ENCODE peak calls at places on chromosomes 12 and 14, in four cellular contexts. One of them, this sample, is unnamed.

GRCh38 chr14:57889245-57889644 is 23.4 kb upstream of the SLC35F4 start:
- DNase-seq in stomach: peak; percentile 65
- DNase-seq in A673: peak; percentile 29
- DNase-seq in fibroblast of lung: peak; percentile 4
- DNase-seq in this sample: no peak

GRCh38 chr12:78185109-78185508 is 354.4 kb downstream of the NAV3 start:
- DNase-seq in fibroblast of lung: no peak
- DNase-seq in A673: no peak
- DNase-seq in stomach: no peak
- DNase-seq in this sample: no peak

GRCh38 chr12:48934312-48934706 is 9.0 kb upstream of the FKBP11 start:
- DNase-seq in fibroblast of lung: no peak
- DNase-seq in stomach: no peak
- DNase-seq in A673: peak; percentile 15
- DNase-seq in this sample: no peak

GRCh38 chr14:36515105-36515593 is 4.9 kb downstream of the NKX2-1 start:
- DNase-seq in fibroblast of lung: no peak
- DNase-seq in A673: no peak
- DNase-seq in stomach: no peak
- DNase-seq in this sample: no peak

GRCh38 chr14:100025111-100025510 is 40.1 kb upstream of the EVL start:
- DNase-seq in stomach: peak; percentile 40
- DNase-seq in fibroblast of lung: peak; percentile 49
- DNase-seq in A673: peak; percentile 23
- DNase-seq in this sample: no peak

GRCh38 chr12:1611775-1612174 is 17.3 kb upstream of the WNT5B start:
- DNase-seq in fibroblast of lung: peak; percentile 90
- DNase-seq in A673: no peak
- DNase-seq in stomach: no peak
- DNase-seq in this sample: peak; percentile 75

GRCh38 chr12:6141048-6141447 is 16.6 kb upstream of the VWF start:
- DNase-seq in fibroblast of lung: peak; percentile 74
- DNase-seq in stomach: no peak
- DNase-seq in A673: no peak
- DNase-seq in this sample: peak; percentile 66

GRCh38 chr14:47391105-47391504 is 284.3 kb downstream of the MDGA2 start:
- DNase-seq in A673: no peak
- DNase-seq in fibroblast of lung: no peak
- DNase-seq in stomach: no peak
- DNase-seq in this sample: no peak

GRCh38 chr14:69827560-69827959 is 30.5 kb upstream of the SLC10A1 start:
- DNase-seq in fibroblast of lung: no peak
- DNase-seq in stomach: no peak
- DNase-seq in A673: no peak
- DNase-seq in this sample: no peak

GRCh38 chr12:89373772-89374572 is 21.7 kb upstream of the DUSP6 start:
- DNase-seq in fibroblast of lung: peak; percentile 73
- DNase-seq in A673: peak; percentile 95
- DNase-seq in stomach: no peak
- DNase-seq in this sample: peak; percentile 83

GRCh38 chr14:53529519-53529918 is 376.4 kb upstream of the DDHD1 start:
- DNase-seq in A673: no peak
- DNase-seq in fibroblast of lung: no peak
- DNase-seq in stomach: no peak
- DNase-seq in this sample: no peak

GRCh38 chr12:75705749-75706719 is 194.6 kb upstream of the KRR1 start:
- DNase-seq in fibroblast of lung: peak; percentile 100
- DNase-seq in A673: peak; percentile 68
- DNase-seq in stomach: no peak
- DNase-seq in this sample: peak; percentile 96

GRCh38 chr12:25701290-25701689 is 148.2 kb upstream of the LMNTD1 start:
- DNase-seq in fibroblast of lung: peak; percentile 60
- DNase-seq in A673: no peak
- DNase-seq in stomach: no peak
- DNase-seq in this sample: peak; percentile 93

GRCh38 chr12:122908915-122909314 is 13.0 kb upstream of the VPS37B start:
- DNase-seq in A673: no peak
- DNase-seq in fibroblast of lung: no peak
- DNase-seq in stomach: peak; percentile 48
- DNase-seq in this sample: no peak

GRCh38 chr12:115597157-115597712 is 680.3 kb downstream of the MED13L start:
- DNase-seq in fibroblast of lung: peak; percentile 60
- DNase-seq in A673: no peak
- DNase-seq in stomach: no peak
- DNase-seq in this sample: peak; percentile 32

GRCh38 chr12:40287369-40287975 is 62.7 kb downstream of the LRRK2 start:
- DNase-seq in stomach: no peak
- DNase-seq in fibroblast of lung: no peak
- DNase-seq in A673: no peak
- DNase-seq in this sample: no peak

GRCh38 chr12:89661706-89662330 is 46.8 kb downstream of the ATP2B1 start:
- DNase-seq in stomach: no peak
- DNase-seq in A673: no peak
- DNase-seq in fibroblast of lung: no peak
- DNase-seq in this sample: no peak

GRCh38 chr14:74502236-74503019 is 8.9 kb downstream of the ISCA2 start:
- DNase-seq in fibroblast of lung: peak; percentile 53
- DNase-seq in stomach: no peak
- DNase-seq in A673: peak; percentile 51
- DNase-seq in this sample: no peak

GRCh38 chr12:56007892-56008471 is 10.9 kb downstream of the SUOX start:
- DNase-seq in A673: peak; percentile 46
- DNase-seq in stomach: no peak
- DNase-seq in fibroblast of lung: peak; percentile 23
- DNase-seq in this sample: no peak

GRCh38 chr14:61101803-61102548 is 120.9 kb downstream of the SLC38A6 start:
- DNase-seq in stomach: no peak
- DNase-seq in A673: peak; percentile 91
- DNase-seq in fibroblast of lung: peak; percentile 66
- DNase-seq in this sample: no peak

GRCh38 chr14:51977075-51977474 is 12.3 kb upstream of the RTRAF start:
- DNase-seq in stomach: no peak
- DNase-seq in A673: no peak
- DNase-seq in fibroblast of lung: no peak
- DNase-seq in this sample: no peak

GRCh38 chr12:122079532-122080081 is 1.1 kb downstream of the MLXIP start:
- DNase-seq in fibroblast of lung: no peak
- DNase-seq in A673: no peak
- DNase-seq in stomach: no peak
- DNase-seq in this sample: no peak

GRCh38 chr14:61577506-61577931 is 117.8 kb upstream of the HIF1A start:
- DNase-seq in A673: peak; percentile 26
- DNase-seq in fibroblast of lung: no peak
- DNase-seq in stomach: no peak
- DNase-seq in this sample: no peak

GRCh38 chr12:89893972-89894706 is 185.5 kb upstream of the ATP2B1 start:
- DNase-seq in fibroblast of lung: peak; percentile 57
- DNase-seq in stomach: no peak
- DNase-seq in A673: no peak
- DNase-seq in this sample: peak; percentile 43

GRCh38 chr12:94640134-94640928 is 10.0 kb downstream of the TMCC3 start:
- DNase-seq in stomach: no peak
- DNase-seq in A673: no peak
- DNase-seq in fibroblast of lung: peak; percentile 91
- DNase-seq in this sample: peak; percentile 93

GRCh38 chr12:53499261-53500118 is at the start of gene MAP3K12:
- DNase-seq in stomach: peak; percentile 48
- DNase-seq in A673: peak; percentile 66
- DNase-seq in fibroblast of lung: peak; percentile 77
- DNase-seq in this sample: peak; percentile 35

GRCh38 chr12:29283969-29284368 is 97.0 kb downstream of the ERGIC2 start:
- DNase-seq in fibroblast of lung: peak; percentile 9
- DNase-seq in A673: no peak
- DNase-seq in stomach: no peak
- DNase-seq in this sample: no peak

GRCh38 chr12:109595321-109595902 is 21.8 kb downstream of the MVK start:
- DNase-seq in stomach: no peak
- DNase-seq in fibroblast of lung: no peak
- DNase-seq in A673: no peak
- DNase-seq in this sample: no peak

GRCh38 chr12:3034067-3034750 is 43.0 kb upstream of the TSPAN9 start:
- DNase-seq in stomach: peak; percentile 53
- DNase-seq in fibroblast of lung: peak; percentile 70
- DNase-seq in A673: peak; percentile 72
- DNase-seq in this sample: peak; percentile 80

GRCh38 chr14:26173581-26173980 is 424.3 kb downstream of the NOVA1 start:
- DNase-seq in A673: no peak
- DNase-seq in fibroblast of lung: peak; percentile 0
- DNase-seq in stomach: no peak
- DNase-seq in this sample: no peak

GRCh38 chr12:87428701-87429277 is 600.4 kb downstream of the C12orf50 start:
- DNase-seq in fibroblast of lung: peak; percentile 68
- DNase-seq in stomach: no peak
- DNase-seq in A673: no peak
- DNase-seq in this sample: peak; percentile 45
- H3K27ac ChIP-seq in fibroblast of lung: no peak overlapping the region
- H3K27ac ChIP-seq in stomach: no peak overlapping the region
- H3K27ac ChIP-seq in A673: no peak overlapping the region
- H3K27ac ChIP-seq in this sample: no peak overlapping the region

GRCh38 chr12:459050-459429 is 699 bp upstream of the B4GALNT3 start:
- DNase-seq in stomach: no peak
- DNase-seq in fibroblast of lung: no peak
- DNase-seq in A673: no peak
- DNase-seq in this sample: no peak
- H3K4me3 ChIP-seq in stomach: peak overlapping the region; percentile 56
- H3K4me3 ChIP-seq in fibroblast of lung: no peak overlapping the region
- H3K4me3 ChIP-seq in A673: peak overlapping the region; percentile 72
- H3K4me3 ChIP-seq in this sample: no peak overlapping the region

DNA sequence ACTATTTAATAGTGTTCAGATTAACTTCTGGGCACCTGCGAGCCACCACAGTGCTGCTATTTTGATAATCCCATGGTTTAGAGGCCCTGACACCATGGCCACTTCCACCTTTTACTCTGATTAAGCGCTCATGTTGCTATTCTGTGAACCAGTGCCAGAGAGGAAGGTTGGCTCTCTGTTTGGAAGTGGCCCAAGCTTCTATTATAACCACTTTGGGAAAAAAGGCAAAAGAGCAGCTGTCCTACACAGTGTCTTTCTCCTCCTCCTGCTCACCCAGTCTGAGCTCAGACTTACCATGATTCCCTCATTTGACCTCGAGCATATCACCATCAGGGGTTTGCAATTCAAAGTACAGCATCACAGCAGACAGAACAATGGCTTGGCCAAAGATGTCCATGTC is 23.3 kb downstream of the DYRK2 start:
- DNase-seq in stomach: no peak
- DNase-seq in A673: no peak
- DNase-seq in fibroblast of lung: no peak
- DNase-seq in this sample: no peak
- H3K27ac ChIP-seq in stomach: no peak overlapping the region
- H3K27ac ChIP-seq in A673: no peak overlapping the region
- H3K27ac ChIP-seq in fibroblast of lung: no peak overlapping the region
- H3K27ac ChIP-seq in this sample: peak overlapping the region; percentile 83

DNA sequence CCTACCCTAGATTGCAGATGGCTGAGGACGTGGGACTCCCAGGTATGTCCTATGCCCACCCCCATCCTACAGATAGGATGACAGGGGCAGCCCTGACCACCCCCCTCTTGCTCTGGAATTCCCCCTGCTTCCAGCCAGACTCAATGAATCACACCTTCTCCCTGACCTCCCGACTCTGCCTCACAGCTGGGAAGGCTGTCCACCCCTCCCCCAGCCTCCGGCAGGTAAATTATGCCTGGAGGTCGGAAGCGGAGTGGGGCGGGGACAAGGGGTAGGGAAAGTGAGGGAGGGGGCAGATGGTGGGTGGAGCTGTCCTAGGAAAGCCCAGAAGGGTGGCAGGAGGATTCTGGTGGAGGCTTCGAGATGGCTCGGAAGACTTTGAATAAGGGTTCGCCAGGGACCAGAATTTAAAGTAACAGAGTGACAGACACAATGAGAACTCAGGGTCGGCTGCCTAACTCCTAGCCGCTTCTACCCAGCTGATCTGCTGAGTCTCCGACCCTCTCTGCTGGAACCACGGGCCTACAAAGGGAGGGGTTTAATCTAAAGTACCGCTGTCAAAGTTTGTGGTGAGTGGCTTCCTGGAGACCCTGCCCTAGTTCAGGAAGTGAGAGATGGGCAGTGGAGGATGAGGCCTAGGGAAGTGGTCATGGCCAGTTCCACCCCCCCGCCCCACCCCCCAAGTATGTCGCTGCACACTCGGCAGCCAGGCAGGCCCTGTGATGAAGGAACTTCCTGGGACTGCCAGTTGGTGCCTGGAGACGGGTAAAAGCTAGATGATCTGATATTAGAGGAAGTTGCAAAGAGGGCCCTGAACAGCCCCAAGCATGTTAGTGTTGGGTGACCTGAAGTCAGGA is 4.2 kb downstream of the PLEKHG3 start:
- DNase-seq in A673: no peak
- DNase-seq in stomach: no peak
- DNase-seq in fibroblast of lung: no peak
- DNase-seq in this sample: no peak
- H3K4me3 ChIP-seq in A673: no peak overlapping the region
- H3K4me3 ChIP-seq in stomach: peak overlapping the region; percentile 14
- H3K4me3 ChIP-seq in fibroblast of lung: no peak overlapping the region
- H3K4me3 ChIP-seq in this sample: peak overlapping the region; percentile 15

GRCh38 chr12:106248177-106248848 is 493 bp upstream of the CKAP4 start:
- DNase-seq in stomach: peak; percentile 62
- DNase-seq in fibroblast of lung: peak; percentile 71
- DNase-seq in A673: peak; percentile 61
- DNase-seq in this sample: peak; percentile 71
- H3K27ac ChIP-seq in stomach: peak overlapping the region; percentile 98
- H3K27ac ChIP-seq in fibroblast of lung: peak overlapping the region; percentile 87
- H3K27ac ChIP-seq in A673: peak overlapping the region; percentile 83
- H3K27ac ChIP-seq in this sample: peak overlapping the region; percentile 91

GRCh38 chr12:120225200-120225558 is 24.3 kb upstream of the RPLP0 start:
- DNase-seq in fibroblast of lung: no peak
- DNase-seq in stomach: no peak
- DNase-seq in A673: peak; percentile 66
- DNase-seq in this sample: no peak
- H3K4me3 ChIP-seq in fibroblast of lung: no peak overlapping the region
- H3K4me3 ChIP-seq in stomach: peak overlapping the region; percentile 32
- H3K4me3 ChIP-seq in A673: peak overlapping the region; percentile 26
- H3K4me3 ChIP-seq in this sample: no peak overlapping the region

DNA sequence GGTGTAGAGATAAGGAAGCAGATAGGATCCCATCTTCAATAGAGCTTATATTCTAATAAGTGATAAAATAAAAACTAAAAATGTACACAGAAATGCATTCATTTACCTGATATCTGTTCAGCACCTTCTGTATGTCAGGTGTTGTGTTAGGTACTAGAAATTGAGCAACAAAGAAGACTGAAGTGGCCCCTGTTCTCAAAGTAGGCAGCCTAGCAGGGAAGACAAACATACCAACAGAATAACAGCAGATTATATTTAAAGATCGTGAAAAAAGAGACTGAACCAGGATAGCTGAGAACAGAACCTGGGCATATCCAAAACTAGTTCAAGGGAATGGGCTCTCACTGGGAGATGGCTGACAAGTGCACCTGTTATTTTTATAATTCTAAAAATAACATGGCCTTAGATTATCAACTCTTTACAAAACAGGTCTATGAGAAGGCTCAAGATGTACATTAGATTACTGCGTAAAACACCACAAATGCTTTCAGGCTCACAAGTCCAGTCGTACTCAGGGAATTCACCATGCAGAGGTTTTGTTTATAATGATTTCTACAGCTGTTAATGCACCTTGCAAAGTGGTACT is 16.3 kb downstream of the ANO6 start:
- DNase-seq in fibroblast of lung: no peak
- DNase-seq in A673: no peak
- DNase-seq in stomach: no peak
- DNase-seq in this sample: no peak
- H3K27ac ChIP-seq in fibroblast of lung: peak overlapping the region; percentile 95
- H3K27ac ChIP-seq in A673: peak overlapping the region; percentile 75
- H3K27ac ChIP-seq in stomach: no peak overlapping the region
- H3K27ac ChIP-seq in this sample: peak overlapping the region; percentile 95

This sample was measured in brain microvascular endothelial cell.